ENCODE peak calls at places on chromosomes 1 and 21, in seven cellular contexts. E, U, I, P, R, L and T are unnamed samples.

GRCh38 chr1:40848530-40849189 is 13.5 kb downstream of the CITED4 start:
- DNase-seq in L (peak; percentile 73), E (peak; percentile 68), U (peak; percentile 85), I (peak; percentile 51), P (peak; percentile 60), R (peak; percentile 72), T (peak; percentile 87)

GRCh38 chr1:154741327-154741726 is 128.8 kb downstream of the KCNN3 start:
- DNase-seq in L (no peak), P (no peak), E (peak; percentile 17), I (no peak), R (no peak), U (no peak), T (no peak)

GRCh38 chr1:156517746-156518145 is 17.2 kb upstream of the MEF2D start:
- DNase-seq in R (peak; percentile 22), L (no peak), I (no peak), P (no peak), U (no peak), E (no peak), T (no peak)

GRCh38 chr1:15432327-15432726 is 5.9 kb upstream of the CTRC start:
- DNase-seq in E (no peak), L (no peak), R (no peak), U (no peak), I (no peak), P (no peak), T (no peak)

GRCh38 chr21:33116669-33117267 is 46.8 kb downstream of the OLIG1 start:
- DNase-seq in L (no peak), I (no peak), R (no peak), U (no peak), E (no peak), P (no peak), T (no peak)

GRCh38 chr1:34794001-34794789 is 1.4 kb downstream of the GJA4 start:
- DNase-seq in E (no peak), I (no peak), L (no peak), P (no peak), R (no peak), U (no peak), T (no peak)

GRCh38 chr1:110620686-110621085 is 14.5 kb upstream of the KCNA2 start:
- DNase-seq in P (no peak), E (no peak), L (no peak), U (no peak), R (no peak), I (no peak), T (no peak)

GRCh38 chr1:231679109-231679508 is 52.5 kb downstream of the DISC1 start:
- DNase-seq in L (no peak), P (no peak), I (no peak), U (peak; percentile 39), E (no peak), R (peak; percentile 48), T (peak; percentile 38)

GRCh38 chr1:22848374-22848773 is 124.3 kb downstream of the LACTBL1 start:
- DNase-seq in R (no peak), L (no peak), U (no peak), P (no peak), E (no peak), I (no peak), T (no peak)

GRCh38 chr1:1756661-1757421 is 21.4 kb downstream of the NADK start:
- DNase-seq in R (no peak), P (no peak), I (no peak), U (no peak), L (no peak), E (no peak), T (no peak)

GRCh38 chr1:1757422-1758058 is 20.7 kb downstream of the NADK start:
- DNase-seq in I (no peak), P (no peak), U (no peak), R (no peak), L (no peak), E (no peak), T (no peak)

GRCh38 chr1:1754051-1754815 is 24.0 kb downstream of the NADK start:
- DNase-seq in L (no peak), E (no peak), R (no peak), P (no peak), I (no peak), U (no peak), T (no peak)

GRCh38 chr1:1755426-1755825 is 22.8 kb downstream of the NADK start:
- DNase-seq in E (no peak), L (no peak), U (no peak), I (no peak), P (no peak), R (no peak), T (no peak)

DNA sequence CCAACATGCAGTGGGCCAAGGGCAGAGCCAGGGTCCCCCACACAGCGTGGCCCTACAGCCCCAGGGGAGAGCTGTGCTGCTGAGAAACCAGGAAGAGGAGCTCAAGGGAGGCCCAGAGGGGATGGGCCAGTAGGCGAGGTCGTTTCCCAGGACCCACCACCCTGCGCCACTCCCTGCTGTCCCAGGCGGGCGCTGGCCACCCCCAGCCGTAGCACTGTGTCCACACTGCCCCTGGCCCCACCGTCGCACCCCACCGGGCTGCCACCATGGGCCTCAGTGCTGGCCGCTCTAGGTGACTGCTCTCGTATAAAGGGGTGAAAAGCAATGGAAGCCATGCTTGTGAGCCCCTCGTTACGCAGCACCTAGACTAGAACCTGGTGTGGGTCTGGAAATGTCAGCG is 22.4 kb downstream of the NADK start:
- DNase-seq in P (no peak), R (no peak), I (no peak), U (no peak), L (no peak), E (no peak), T (no peak)
- H3K9ac ChIP-seq in P (no peak overlapping the region), R (no peak overlapping the region), I (no peak overlapping the region), U (no peak overlapping the region), L (no peak overlapping the region), E (no peak overlapping the region), T (no peak overlapping the region)

GRCh38 chr21:45644041-45644906 is 749 bp downstream of the PCBP3 start:
- DNase-seq in E (no peak), I (peak; percentile 17), U (no peak), R (peak; percentile 28), P (no peak), L (no peak), T (no peak)
- H2BK5ac ChIP-seq in E (no peak overlapping the region), I (no peak overlapping the region), U (no peak overlapping the region), R (no peak overlapping the region), P (no peak overlapping the region), L (no peak overlapping the region), T (no peak overlapping the region)

DNA sequence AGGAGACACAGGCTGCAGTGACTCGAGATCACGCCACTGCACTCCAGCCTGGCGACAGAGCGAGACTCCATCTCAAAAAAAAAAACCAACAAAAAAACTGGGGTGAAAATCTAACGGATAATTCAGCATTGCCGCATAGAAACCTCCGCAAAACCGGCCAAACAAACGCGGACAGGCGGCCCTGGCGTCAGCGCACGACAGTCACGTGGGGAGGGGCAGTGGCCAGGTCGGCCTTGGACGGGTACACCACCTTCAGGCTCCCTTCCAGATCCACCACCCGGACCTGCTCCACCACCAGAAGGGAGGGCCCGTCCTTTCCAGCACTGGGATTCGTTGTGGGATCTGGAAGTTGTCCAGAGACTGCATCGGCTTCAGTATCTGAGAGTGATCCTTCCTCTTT is 8.4 kb downstream of the SMIM1 start:
- DNase-seq in R (no peak), L (no peak), E (no peak), P (no peak), U (no peak), I (no peak), T (peak; percentile 21)
- H4K8ac ChIP-seq in R (no peak overlapping the region), L (no peak overlapping the region), E (no peak overlapping the region), P (no peak overlapping the region), U (no peak overlapping the region), I (no peak overlapping the region), T (no peak overlapping the region)

GRCh38 chr1:119733754-119734153 is 22.0 kb downstream of the PHGDH start:
- DNase-seq in R (no peak), L (no peak), P (no peak), E (no peak), U (no peak), I (no peak), T (no peak)

GRCh38 chr1:119731060-119731459 is 19.3 kb downstream of the PHGDH start:
- DNase-seq in E (no peak), I (no peak), P (peak; percentile 93), L (no peak), R (no peak), U (peak; percentile 47), T (no peak)

GRCh38 chr1:119732465-119733168 is 20.9 kb downstream of the PHGDH start:
- DNase-seq in E (no peak), I (no peak), P (peak; percentile 62), U (no peak), L (no peak), R (no peak), T (no peak)

GRCh38 chr1:119729044-119729443 is 17.3 kb downstream of the PHGDH start:
- DNase-seq in E (no peak), L (no peak), R (no peak), P (no peak), I (no peak), U (no peak), T (no peak)

DNA sequence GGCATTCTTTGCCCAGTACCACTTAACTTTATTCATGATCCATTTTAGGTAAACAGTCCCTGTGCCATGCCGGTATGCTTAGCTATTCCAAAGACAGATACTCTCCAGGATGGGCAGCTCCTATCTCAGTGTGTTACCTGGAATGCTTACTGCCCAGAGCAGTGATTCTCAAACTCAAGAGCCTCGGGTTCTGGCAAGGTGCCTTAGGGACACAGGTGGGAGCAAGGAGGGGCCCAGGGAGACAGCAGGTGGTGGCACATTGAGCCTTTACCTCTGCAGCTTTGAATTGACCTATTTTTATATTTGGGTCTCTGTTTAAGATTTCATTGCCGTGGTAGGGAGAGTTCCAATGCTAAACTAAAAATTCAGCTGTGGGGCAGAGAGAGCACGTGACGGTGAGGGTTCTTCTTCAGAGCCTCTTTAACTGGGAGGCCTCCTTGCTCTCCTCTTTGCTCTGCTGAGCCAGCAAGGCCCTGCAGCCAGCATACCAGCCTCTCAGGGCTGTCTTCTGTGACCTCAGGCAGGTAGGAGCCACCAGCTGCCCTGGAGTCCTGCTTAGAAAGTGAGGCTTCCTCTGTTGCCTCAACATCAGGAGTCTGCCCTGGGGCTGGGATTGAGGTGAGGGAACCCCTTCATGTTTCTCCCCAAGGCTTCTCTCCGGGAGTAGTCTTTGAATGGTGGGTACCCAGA is 20.2 kb downstream of the PHGDH start:
- DNase-seq in U (no peak), L (no peak), R (no peak), E (no peak), I (no peak), P (peak; percentile 86), T (no peak)
- H3K9ac ChIP-seq in U (no peak overlapping the region), L (no peak overlapping the region), R (no peak overlapping the region), E (no peak overlapping the region), I (no peak overlapping the region), P (no peak overlapping the region), T (no peak overlapping the region)

GRCh38 chr1:67723126-67723525 is 38.1 kb downstream of the GADD45A start:
- DNase-seq in E (no peak), U (no peak), R (no peak), L (no peak), P (no peak), I (no peak), T (no peak)
- H2BK5ac ChIP-seq in E (no peak overlapping the region), U (no peak overlapping the region), R (no peak overlapping the region), L (no peak overlapping the region), P (no peak overlapping the region), I (no peak overlapping the region), T (no peak overlapping the region)

GRCh38 chr1:82628887-82629286 is 828.2 kb downstream of the ADGRL2 start:
- DNase-seq in L (no peak), R (no peak), U (no peak), E (no peak), P (no peak), I (no peak), T (no peak)

DNA sequence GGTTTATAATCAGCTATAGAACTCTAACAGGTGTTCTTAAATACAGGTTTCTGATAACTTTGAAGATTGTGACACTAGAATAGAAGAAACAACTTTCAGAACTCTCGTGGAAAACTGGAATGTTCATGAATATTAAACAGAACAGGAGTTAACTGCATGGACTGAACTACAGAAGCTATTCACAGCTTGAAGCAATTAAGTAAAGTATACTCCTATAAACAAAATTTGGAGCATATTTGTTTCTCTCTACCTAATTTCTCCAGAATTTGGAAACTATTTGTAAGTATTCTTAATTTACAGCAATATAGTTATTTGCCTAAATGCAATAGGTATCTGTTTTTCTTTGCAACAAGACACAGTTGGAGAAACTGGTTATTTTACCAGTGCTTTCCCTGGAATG is 824.8 kb downstream of the ADGRL2 start:
- DNase-seq in I (peak; percentile 12), L (no peak), P (no peak), R (peak; percentile 8), U (peak; percentile 36), E (no peak), T (no peak)
- H4K8ac ChIP-seq in I (no peak overlapping the region), L (no peak overlapping the region), P (no peak overlapping the region), R (no peak overlapping the region), U (no peak overlapping the region), E (no peak overlapping the region), T (no peak overlapping the region)